ENCODE peak calls at places on chromosomes 12 and 14, in nine cellular contexts. One of them, this sample, is unnamed.

GRCh38 chr12:127485528-127485927 is 781.4 kb upstream of the TMEM132C start:
- DNase-seq in AG10803: peak
- DNase-seq in BJ: peak
- DNase-seq in body of pancreas: no peak
- DNase-seq in MM.1S: peak
- DNase-seq in A673: peak
- DNase-seq in CD14-positive monocyte: no peak
- DNase-seq in RWPE1: peak
- DNase-seq in mammary epithelial cell: peak
- DNase-seq in this sample: no peak

GRCh38 chr12:132199101-132199500 is 54.8 kb downstream of the NOC4L start:
- DNase-seq in AG10803: no peak
- DNase-seq in BJ: no peak
- DNase-seq in body of pancreas: no peak
- DNase-seq in MM.1S: no peak
- DNase-seq in A673: no peak
- DNase-seq in CD14-positive monocyte: no peak
- DNase-seq in RWPE1: no peak
- DNase-seq in mammary epithelial cell: no peak
- DNase-seq in this sample: no peak

GRCh38 chr14:101992708-101993107 is 28.3 kb downstream of the DYNC1H1 start:
- DNase-seq in AG10803: no peak
- DNase-seq in BJ: no peak
- DNase-seq in body of pancreas: no peak
- DNase-seq in MM.1S: peak
- DNase-seq in A673: no peak
- DNase-seq in CD14-positive monocyte: no peak
- DNase-seq in RWPE1: no peak
- DNase-seq in mammary epithelial cell: no peak
- DNase-seq in this sample: peak

GRCh38 chr12:51217133-51217967 is 512 bp downstream of the POU6F1 start:
- DNase-seq in AG10803: no peak
- DNase-seq in BJ: no peak
- DNase-seq in body of pancreas: peak
- DNase-seq in MM.1S: peak
- DNase-seq in A673: peak
- DNase-seq in CD14-positive monocyte: peak
- DNase-seq in RWPE1: peak
- DNase-seq in mammary epithelial cell: no peak
- DNase-seq in this sample: peak

GRCh38 chr12:79725987-79726386 is 35.2 kb upstream of the PAWR start:
- DNase-seq in AG10803: peak
- DNase-seq in BJ: peak
- DNase-seq in body of pancreas: no peak
- DNase-seq in MM.1S: no peak
- DNase-seq in A673: no peak
- DNase-seq in CD14-positive monocyte: no peak
- DNase-seq in RWPE1: peak
- DNase-seq in mammary epithelial cell: peak
- DNase-seq in this sample: no peak

GRCh38 chr12:97568336-97569180 is 106.0 kb downstream of the RMST start:
- DNase-seq in AG10803: no peak
- DNase-seq in BJ: no peak
- DNase-seq in body of pancreas: peak
- DNase-seq in MM.1S: no peak
- DNase-seq in A673: no peak
- DNase-seq in CD14-positive monocyte: no peak
- DNase-seq in RWPE1: peak
- DNase-seq in mammary epithelial cell: peak
- DNase-seq in this sample: no peak

GRCh38 chr14:24456980-24457379 is 14.4 kb upstream of the SDR39U1 start:
- DNase-seq in AG10803: no peak
- DNase-seq in BJ: no peak
- DNase-seq in body of pancreas: no peak
- DNase-seq in MM.1S: no peak
- DNase-seq in A673: no peak
- DNase-seq in CD14-positive monocyte: no peak
- DNase-seq in RWPE1: no peak
- DNase-seq in mammary epithelial cell: peak
- DNase-seq in this sample: no peak

GRCh38 chr14:81329640-81330385 is 70.3 kb downstream of the STON2 start:
- DNase-seq in AG10803: no peak
- DNase-seq in BJ: no peak
- DNase-seq in body of pancreas: no peak
- DNase-seq in MM.1S: no peak
- DNase-seq in A673: no peak
- DNase-seq in CD14-positive monocyte: no peak
- DNase-seq in RWPE1: peak
- DNase-seq in mammary epithelial cell: peak
- DNase-seq in this sample: no peak

GRCh38 chr12:85641796-85642195 is 194.4 kb downstream of the RASSF9 start:
- DNase-seq in AG10803: no peak
- DNase-seq in BJ: no peak
- DNase-seq in body of pancreas: no peak
- DNase-seq in MM.1S: no peak
- DNase-seq in A673: no peak
- DNase-seq in CD14-positive monocyte: no peak
- DNase-seq in RWPE1: no peak
- DNase-seq in mammary epithelial cell: peak
- DNase-seq in this sample: no peak

GRCh38 chr12:132404435-132404855 is 75.1 kb upstream of the GALNT9 start:
- DNase-seq in AG10803: no peak
- DNase-seq in BJ: no peak
- DNase-seq in body of pancreas: no peak
- DNase-seq in MM.1S: no peak
- DNase-seq in A673: no peak
- DNase-seq in CD14-positive monocyte: no peak
- DNase-seq in RWPE1: no peak
- DNase-seq in mammary epithelial cell: no peak
- DNase-seq in this sample: no peak

GRCh38 chr12:110246690-110247339 is 34.2 kb upstream of the ATP2A2 start:
- DNase-seq in AG10803: no peak
- DNase-seq in BJ: no peak
- DNase-seq in body of pancreas: no peak
- DNase-seq in MM.1S: no peak
- DNase-seq in A673: no peak
- DNase-seq in CD14-positive monocyte: no peak
- DNase-seq in RWPE1: no peak
- DNase-seq in mammary epithelial cell: no peak
- DNase-seq in this sample: no peak

GRCh38 chr12:124952801-124953200 is 36.1 kb downstream of the DHX37 start:
- DNase-seq in AG10803: no peak
- DNase-seq in BJ: no peak
- DNase-seq in body of pancreas: no peak
- DNase-seq in MM.1S: no peak
- DNase-seq in A673: no peak
- DNase-seq in CD14-positive monocyte: no peak
- DNase-seq in RWPE1: no peak
- DNase-seq in mammary epithelial cell: no peak
- DNase-seq in this sample: no peak

GRCh38 chr12:131683266-131684014 is 27.4 kb upstream of the SFSWAP start:
- DNase-seq in AG10803: no peak
- DNase-seq in BJ: no peak
- DNase-seq in body of pancreas: no peak
- DNase-seq in MM.1S: no peak
- DNase-seq in A673: no peak
- DNase-seq in CD14-positive monocyte: no peak
- DNase-seq in RWPE1: no peak
- DNase-seq in mammary epithelial cell: peak
- DNase-seq in this sample: no peak

GRCh38 chr12:98492580-98493140 is 22.7 kb upstream of the TMPO start:
- DNase-seq in AG10803: no peak
- DNase-seq in BJ: no peak
- DNase-seq in body of pancreas: peak
- DNase-seq in MM.1S: no peak
- DNase-seq in A673: no peak
- DNase-seq in CD14-positive monocyte: no peak
- DNase-seq in RWPE1: no peak
- DNase-seq in mammary epithelial cell: no peak
- DNase-seq in this sample: no peak

GRCh38 chr14:106039400-106039799 is 513.0 kb downstream of the TMEM121 start:
- DNase-seq in AG10803: no peak
- DNase-seq in BJ: no peak
- DNase-seq in body of pancreas: no peak
- DNase-seq in MM.1S: no peak
- DNase-seq in A673: peak
- DNase-seq in CD14-positive monocyte: no peak
- DNase-seq in RWPE1: peak
- DNase-seq in mammary epithelial cell: no peak
- DNase-seq in this sample: peak
- TF ChIP-seq CTCF in AG10803: no peak
- TF ChIP-seq CTCF in BJ: no peak
- TF ChIP-seq CTCF in body of pancreas: peak
- TF ChIP-seq CTCF in MM.1S: no peak
- TF ChIP-seq CTCF in A673: peak
- TF ChIP-seq CTCF in CD14-positive monocyte: no peak
- TF ChIP-seq CTCF in RWPE1: peak
- TF ChIP-seq CTCF in mammary epithelial cell: no peak
- TF ChIP-seq CTCF in this sample: peak

GRCh38 chr12:120583478-120584030 is 2.4 kb upstream of the POP5 start:
- DNase-seq in AG10803: peak
- DNase-seq in BJ: no peak
- DNase-seq in body of pancreas: peak
- DNase-seq in MM.1S: peak
- DNase-seq in A673: peak
- DNase-seq in CD14-positive monocyte: peak
- DNase-seq in RWPE1: peak
- DNase-seq in mammary epithelial cell: peak
- DNase-seq in this sample: peak

GRCh38 chr12:120586216-120586615 is 5.0 kb upstream of the POP5 start:
- DNase-seq in AG10803: no peak
- DNase-seq in BJ: no peak
- DNase-seq in body of pancreas: no peak
- DNase-seq in MM.1S: no peak
- DNase-seq in A673: no peak
- DNase-seq in CD14-positive monocyte: no peak
- DNase-seq in RWPE1: no peak
- DNase-seq in mammary epithelial cell: no peak
- DNase-seq in this sample: no peak

GRCh38 chr12:120581998-120582397 is 796 bp upstream of the POP5 start:
- DNase-seq in AG10803: no peak
- DNase-seq in BJ: no peak
- DNase-seq in body of pancreas: no peak
- DNase-seq in MM.1S: no peak
- DNase-seq in A673: peak
- DNase-seq in CD14-positive monocyte: no peak
- DNase-seq in RWPE1: no peak
- DNase-seq in mammary epithelial cell: no peak
- DNase-seq in this sample: no peak

GRCh38 chr12:120586860-120587259 is 5.7 kb upstream of the POP5 start:
- DNase-seq in AG10803: no peak
- DNase-seq in BJ: no peak
- DNase-seq in body of pancreas: no peak
- DNase-seq in MM.1S: no peak
- DNase-seq in A673: no peak
- DNase-seq in CD14-positive monocyte: no peak
- DNase-seq in RWPE1: no peak
- DNase-seq in mammary epithelial cell: no peak
- DNase-seq in this sample: no peak

DNA sequence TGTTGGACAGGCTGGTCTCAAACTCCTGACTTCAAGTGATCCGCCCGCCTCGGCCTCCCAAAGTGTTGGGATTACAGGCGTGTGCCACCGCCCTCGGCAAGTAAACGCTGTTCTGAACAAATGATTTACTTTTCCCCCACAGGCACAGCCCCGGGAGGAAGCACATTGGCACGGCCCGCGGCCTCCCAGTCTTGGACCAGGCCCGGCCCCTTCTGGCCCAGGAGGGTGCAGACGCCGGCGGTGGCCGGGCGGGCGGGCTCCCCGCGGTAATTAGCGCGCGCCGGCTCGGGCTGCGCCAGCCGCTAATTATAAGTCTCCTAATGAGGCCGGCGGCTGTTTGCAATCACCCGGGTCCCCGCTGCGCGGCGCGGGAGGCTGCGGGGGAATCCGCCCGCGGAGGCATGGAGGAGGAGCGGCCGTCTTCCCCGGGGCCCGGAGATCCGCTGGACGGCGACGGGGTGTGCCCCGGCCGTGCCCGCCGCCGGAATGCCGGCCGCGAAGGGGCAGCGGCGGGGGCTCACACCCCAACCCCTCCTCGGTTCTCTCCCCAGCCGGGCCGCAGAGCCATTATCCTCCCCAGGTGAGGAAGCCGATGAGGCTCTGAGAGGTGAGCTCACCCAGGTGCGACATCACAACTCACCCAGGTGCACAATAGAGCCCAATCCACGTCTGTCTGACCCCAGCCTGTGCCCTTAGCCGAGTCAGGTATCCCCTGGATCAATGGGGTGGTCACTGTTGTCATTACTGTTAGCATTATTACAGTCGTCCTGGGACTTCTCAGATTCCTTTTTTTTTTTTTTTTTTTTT is 3.3 kb upstream of the POP5 start:
- DNase-seq in AG10803: no peak
- DNase-seq in BJ: no peak
- DNase-seq in body of pancreas: peak
- DNase-seq in MM.1S: peak
- DNase-seq in A673: peak
- DNase-seq in CD14-positive monocyte: peak
- DNase-seq in RWPE1: peak
- DNase-seq in mammary epithelial cell: peak
- DNase-seq in this sample: peak
- TF ChIP-seq CTCF in AG10803: peak
- TF ChIP-seq CTCF in BJ: peak
- TF ChIP-seq CTCF in body of pancreas: peak
- TF ChIP-seq CTCF in MM.1S: peak
- TF ChIP-seq CTCF in A673: peak
- TF ChIP-seq CTCF in CD14-positive monocyte: peak
- TF ChIP-seq CTCF in RWPE1: peak
- TF ChIP-seq CTCF in mammary epithelial cell: peak
- TF ChIP-seq CTCF in this sample: peak

GRCh38 chr14:77212933-77213656 is 31.5 kb downstream of the TMEM63C start:
- DNase-seq in AG10803: no peak
- DNase-seq in BJ: no peak
- DNase-seq in body of pancreas: peak
- DNase-seq in MM.1S: peak
- DNase-seq in A673: peak
- DNase-seq in CD14-positive monocyte: no peak
- DNase-seq in RWPE1: peak
- DNase-seq in mammary epithelial cell: peak
- DNase-seq in this sample: peak
- TF ChIP-seq CTCF in AG10803: peak
- TF ChIP-seq CTCF in BJ: peak
- TF ChIP-seq CTCF in body of pancreas: peak
- TF ChIP-seq CTCF in MM.1S: peak
- TF ChIP-seq CTCF in A673: peak
- TF ChIP-seq CTCF in CD14-positive monocyte: peak
- TF ChIP-seq CTCF in RWPE1: peak
- TF ChIP-seq CTCF in mammary epithelial cell: peak
- TF ChIP-seq CTCF in this sample: peak

DNA sequence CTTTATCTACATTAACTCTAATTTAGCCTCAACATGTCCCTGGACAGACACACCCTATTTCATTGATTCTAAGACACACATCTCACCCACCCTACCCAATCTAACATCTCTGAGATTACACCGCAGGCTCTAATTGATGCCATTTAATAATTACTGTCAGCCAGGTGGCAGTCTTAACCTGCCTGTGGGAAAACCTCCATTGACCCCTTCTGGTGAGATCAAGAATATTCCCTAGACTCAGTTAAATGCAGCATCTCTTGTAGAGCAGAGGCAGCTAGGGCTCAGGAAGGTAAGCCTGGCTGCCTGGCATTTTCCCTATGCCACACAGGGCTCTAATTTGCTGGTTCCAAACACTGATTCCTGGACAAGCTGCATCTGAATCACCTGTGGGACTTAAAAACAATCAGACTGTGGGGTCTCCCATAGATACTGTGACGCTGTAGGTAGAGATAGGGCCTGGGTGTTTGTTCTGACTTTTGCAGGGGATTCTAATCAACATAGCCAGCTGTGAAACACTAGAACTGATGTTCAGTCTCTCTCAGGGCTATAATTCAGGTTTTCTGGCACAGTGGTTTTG is 14.3 kb downstream of the MCRS1 start:
- DNase-seq in AG10803: no peak
- DNase-seq in BJ: no peak
- DNase-seq in body of pancreas: no peak
- DNase-seq in MM.1S: peak
- DNase-seq in A673: peak
- DNase-seq in CD14-positive monocyte: no peak
- DNase-seq in RWPE1: peak
- DNase-seq in mammary epithelial cell: peak
- DNase-seq in this sample: peak
- TF ChIP-seq CTCF in AG10803: peak
- TF ChIP-seq CTCF in BJ: peak
- TF ChIP-seq CTCF in body of pancreas: peak
- TF ChIP-seq CTCF in MM.1S: peak
- TF ChIP-seq CTCF in A673: peak
- TF ChIP-seq CTCF in CD14-positive monocyte: peak
- TF ChIP-seq CTCF in RWPE1: peak
- TF ChIP-seq CTCF in mammary epithelial cell: peak
- TF ChIP-seq CTCF in this sample: peak